ENCODE peak calls at places on chromosomes 12 and 14, in eight cellular contexts. One of them, this sample, is unnamed.

GRCh38 chr12:12870454-12870853 is 20.9 kb upstream of the GPRC5A start:
- DNase-seq in astrocyte of the cerebellum: peak
- DNase-seq in left lung: no peak
- DNase-seq in fibroblast of the aortic adventitia: peak
- DNase-seq in kidney: no peak
- DNase-seq in tibial artery: no peak
- DNase-seq in DND-41: no peak
- DNase-seq in cardiac muscle cell: no peak
- DNase-seq in this sample: no peak

GRCh38 chr12:6644257-6644596 is 3.0 kb downstream of the ACRBP start:
- DNase-seq in astrocyte of the cerebellum: no peak
- DNase-seq in left lung: no peak
- DNase-seq in fibroblast of the aortic adventitia: no peak
- DNase-seq in kidney: no peak
- DNase-seq in tibial artery: peak
- DNase-seq in DND-41: no peak
- DNase-seq in cardiac muscle cell: no peak
- DNase-seq in this sample: no peak

GRCh38 chr14:65412881-65413738 is 580 bp downstream of the FUT8 start:
- DNase-seq in astrocyte of the cerebellum: peak
- DNase-seq in left lung: peak
- DNase-seq in fibroblast of the aortic adventitia: peak
- DNase-seq in kidney: no peak
- DNase-seq in tibial artery: peak
- DNase-seq in DND-41: peak
- DNase-seq in cardiac muscle cell: peak
- DNase-seq in this sample: peak

GRCh38 chr12:4830568-4830967 is 79.1 kb upstream of the KCNA1 start:
- DNase-seq in astrocyte of the cerebellum: no peak
- DNase-seq in left lung: no peak
- DNase-seq in fibroblast of the aortic adventitia: no peak
- DNase-seq in kidney: no peak
- DNase-seq in tibial artery: no peak
- DNase-seq in DND-41: peak
- DNase-seq in cardiac muscle cell: no peak
- DNase-seq in this sample: no peak

GRCh38 chr12:1934831-1935230 is 16.4 kb upstream of the CACNA2D4 start:
- DNase-seq in astrocyte of the cerebellum: no peak
- DNase-seq in left lung: no peak
- DNase-seq in fibroblast of the aortic adventitia: no peak
- DNase-seq in kidney: no peak
- DNase-seq in tibial artery: no peak
- DNase-seq in DND-41: no peak
- DNase-seq in cardiac muscle cell: no peak
- DNase-seq in this sample: peak

GRCh38 chr12:68336754-68337343 is 4.7 kb upstream of the MDM1 start:
- DNase-seq in astrocyte of the cerebellum: no peak
- DNase-seq in left lung: no peak
- DNase-seq in fibroblast of the aortic adventitia: no peak
- DNase-seq in kidney: no peak
- DNase-seq in tibial artery: no peak
- DNase-seq in DND-41: no peak
- DNase-seq in cardiac muscle cell: no peak
- DNase-seq in this sample: no peak

GRCh38 chr14:105366386-105367074 is 31.8 kb upstream of the TEX22 start:
- DNase-seq in astrocyte of the cerebellum: no peak
- DNase-seq in left lung: peak
- DNase-seq in fibroblast of the aortic adventitia: no peak
- DNase-seq in kidney: no peak
- DNase-seq in tibial artery: no peak
- DNase-seq in DND-41: no peak
- DNase-seq in cardiac muscle cell: no peak
- DNase-seq in this sample: no peak

GRCh38 chr14:83467811-83468210 is 1934.2 kb upstream of the SEL1L start:
- DNase-seq in astrocyte of the cerebellum: no peak
- DNase-seq in left lung: no peak
- DNase-seq in fibroblast of the aortic adventitia: no peak
- DNase-seq in kidney: no peak
- DNase-seq in tibial artery: no peak
- DNase-seq in DND-41: no peak
- DNase-seq in cardiac muscle cell: no peak
- DNase-seq in this sample: no peak

GRCh38 chr12:12606793-12607589 is 4.7 kb upstream of the CREBL2 start:
- DNase-seq in astrocyte of the cerebellum: peak
- DNase-seq in left lung: no peak
- DNase-seq in fibroblast of the aortic adventitia: peak
- DNase-seq in kidney: no peak
- DNase-seq in tibial artery: no peak
- DNase-seq in DND-41: no peak
- DNase-seq in cardiac muscle cell: no peak
- DNase-seq in this sample: no peak

GRCh38 chr12:99386907-99387306 is 260.6 kb upstream of the GARIN6 start:
- DNase-seq in astrocyte of the cerebellum: peak
- DNase-seq in left lung: no peak
- DNase-seq in fibroblast of the aortic adventitia: peak
- DNase-seq in kidney: no peak
- DNase-seq in tibial artery: no peak
- DNase-seq in DND-41: no peak
- DNase-seq in cardiac muscle cell: peak
- DNase-seq in this sample: no peak

DNA sequence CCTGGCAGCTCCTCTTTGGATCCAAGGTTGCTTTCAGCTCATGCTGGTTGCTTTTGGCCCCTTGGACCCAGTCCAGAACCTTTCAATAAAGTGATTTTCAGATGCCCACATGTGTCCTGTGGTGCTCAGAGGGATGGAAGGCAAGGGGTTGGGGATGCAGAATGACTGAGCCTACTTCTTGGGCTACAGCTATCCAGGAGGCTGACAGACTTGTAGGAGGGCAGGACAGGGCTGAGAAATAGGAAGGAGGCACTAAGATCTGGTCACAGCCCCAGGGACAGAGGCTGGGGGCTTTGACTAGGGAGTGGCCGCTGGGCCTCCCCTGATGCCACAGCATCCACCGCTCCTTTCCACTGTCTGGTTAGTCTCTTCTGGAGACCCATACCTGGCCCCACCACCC is 1.2 kb upstream of the HOXC11 start:
- DNase-seq in astrocyte of the cerebellum: no peak
- DNase-seq in left lung: no peak
- DNase-seq in fibroblast of the aortic adventitia: no peak
- DNase-seq in kidney: no peak
- DNase-seq in tibial artery: no peak
- DNase-seq in DND-41: no peak
- DNase-seq in cardiac muscle cell: no peak
- DNase-seq in this sample: peak
- TF ChIP-seq CTCF in astrocyte of the cerebellum: no peak
- TF ChIP-seq CTCF in left lung: no peak
- TF ChIP-seq CTCF in fibroblast of the aortic adventitia: no peak
- TF ChIP-seq CTCF in kidney: no peak
- TF ChIP-seq CTCF in tibial artery: no peak
- TF ChIP-seq CTCF in DND-41: no peak
- TF ChIP-seq CTCF in cardiac muscle cell: no peak
- TF ChIP-seq CTCF in this sample: no peak

DNA sequence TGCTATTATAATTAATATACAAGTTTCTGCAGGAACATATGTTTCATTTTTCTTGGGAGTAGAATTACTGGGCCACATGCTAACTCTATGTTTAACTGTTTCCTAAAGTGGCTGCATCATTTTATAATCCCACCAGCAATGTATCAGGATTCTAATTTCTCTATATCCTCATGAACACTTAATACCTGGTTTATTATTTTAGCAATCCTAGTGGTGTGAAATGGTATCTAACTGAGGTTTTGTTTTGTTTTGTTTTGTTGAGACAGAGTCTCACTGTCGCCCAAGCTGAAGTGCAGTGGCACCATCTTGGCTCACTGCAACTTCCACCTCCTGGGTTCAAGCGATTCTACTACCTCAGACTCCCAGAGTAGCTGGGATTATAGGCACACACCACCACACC is 6.5 kb downstream of the SPTLC2 start:
- DNase-seq in astrocyte of the cerebellum: no peak
- DNase-seq in left lung: no peak
- DNase-seq in fibroblast of the aortic adventitia: no peak
- DNase-seq in kidney: no peak
- DNase-seq in tibial artery: no peak
- DNase-seq in DND-41: no peak
- DNase-seq in cardiac muscle cell: no peak
- DNase-seq in this sample: no peak
- TF ChIP-seq CTCF in astrocyte of the cerebellum: no peak
- TF ChIP-seq CTCF in left lung: no peak
- TF ChIP-seq CTCF in fibroblast of the aortic adventitia: no peak
- TF ChIP-seq CTCF in kidney: no peak
- TF ChIP-seq CTCF in tibial artery: no peak
- TF ChIP-seq CTCF in DND-41: no peak
- TF ChIP-seq CTCF in cardiac muscle cell: no peak
- TF ChIP-seq CTCF in this sample: no peak

DNA sequence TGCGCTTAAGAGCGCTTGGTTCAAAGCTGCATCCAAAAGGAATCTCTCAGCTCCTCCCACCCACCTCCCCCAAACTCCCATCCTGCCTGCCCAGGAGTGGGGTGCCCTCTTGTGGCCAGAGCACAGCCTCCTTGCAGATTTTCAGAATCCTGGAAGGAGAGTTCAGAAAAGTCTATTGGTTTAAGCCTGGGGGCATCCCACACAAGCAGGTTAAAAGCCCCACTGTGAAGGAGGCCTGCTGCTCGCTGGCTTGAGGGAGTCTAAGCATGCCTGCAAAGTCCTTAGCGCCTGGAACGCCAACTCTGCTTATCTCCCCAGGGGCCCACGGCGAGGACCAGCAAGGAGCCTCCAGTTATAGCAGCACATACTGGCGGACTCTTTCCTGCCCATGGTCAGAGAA is 297.1 kb downstream of the KSR2 start:
- DNase-seq in astrocyte of the cerebellum: no peak
- DNase-seq in left lung: no peak
- DNase-seq in fibroblast of the aortic adventitia: no peak
- DNase-seq in kidney: no peak
- DNase-seq in tibial artery: no peak
- DNase-seq in DND-41: peak
- DNase-seq in cardiac muscle cell: peak
- DNase-seq in this sample: no peak
- TF ChIP-seq CTCF in astrocyte of the cerebellum: peak
- TF ChIP-seq CTCF in left lung: no peak
- TF ChIP-seq CTCF in fibroblast of the aortic adventitia: no peak
- TF ChIP-seq CTCF in kidney: peak
- TF ChIP-seq CTCF in tibial artery: no peak
- TF ChIP-seq CTCF in DND-41: peak
- TF ChIP-seq CTCF in cardiac muscle cell: no peak
- TF ChIP-seq CTCF in this sample: no peak

GRCh38 chr12:57582440-57582839 is 8.6 kb upstream of the PIP4K2C start:
- DNase-seq in astrocyte of the cerebellum: no peak
- DNase-seq in left lung: no peak
- DNase-seq in fibroblast of the aortic adventitia: no peak
- DNase-seq in kidney: no peak
- DNase-seq in tibial artery: no peak
- DNase-seq in DND-41: no peak
- DNase-seq in cardiac muscle cell: no peak
- DNase-seq in this sample: no peak

GRCh38 chr12:57580466-57580795 is 10.6 kb upstream of the PIP4K2C start:
- DNase-seq in astrocyte of the cerebellum: no peak
- DNase-seq in left lung: no peak
- DNase-seq in fibroblast of the aortic adventitia: no peak
- DNase-seq in kidney: no peak
- DNase-seq in tibial artery: no peak
- DNase-seq in DND-41: no peak
- DNase-seq in cardiac muscle cell: no peak
- DNase-seq in this sample: no peak

GRCh38 chr12:57583008-57583831 is 7.8 kb upstream of the PIP4K2C start:
- DNase-seq in astrocyte of the cerebellum: peak
- DNase-seq in left lung: no peak
- DNase-seq in fibroblast of the aortic adventitia: peak
- DNase-seq in kidney: no peak
- DNase-seq in tibial artery: peak
- DNase-seq in DND-41: peak
- DNase-seq in cardiac muscle cell: peak
- DNase-seq in this sample: no peak

GRCh38 chr12:57579677-57580465 is 11.1 kb upstream of the PIP4K2C start:
- DNase-seq in astrocyte of the cerebellum: no peak
- DNase-seq in left lung: no peak
- DNase-seq in fibroblast of the aortic adventitia: no peak
- DNase-seq in kidney: no peak
- DNase-seq in tibial artery: no peak
- DNase-seq in DND-41: no peak
- DNase-seq in cardiac muscle cell: no peak
- DNase-seq in this sample: no peak

DNA sequence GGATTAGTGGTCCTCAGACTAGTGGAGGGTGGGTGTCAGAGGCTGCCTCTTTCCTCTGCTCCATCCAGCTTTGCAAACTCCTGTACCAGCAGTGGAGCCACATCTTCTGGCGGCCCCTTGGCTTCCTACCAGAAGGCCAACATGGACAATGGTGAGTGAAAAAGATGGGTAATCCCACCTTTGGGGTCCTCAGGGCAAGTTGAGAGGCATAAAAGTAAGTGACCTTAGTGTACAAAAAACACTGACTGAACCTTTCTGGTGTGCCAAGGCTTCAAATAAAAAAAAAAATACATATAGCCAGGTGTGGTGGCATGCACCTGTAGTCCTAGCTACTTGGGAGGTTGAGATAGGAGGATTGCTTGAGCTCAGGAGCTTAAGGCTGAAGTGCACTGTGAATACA is 9.2 kb upstream of the PIP4K2C start:
- DNase-seq in astrocyte of the cerebellum: no peak
- DNase-seq in left lung: no peak
- DNase-seq in fibroblast of the aortic adventitia: no peak
- DNase-seq in kidney: no peak
- DNase-seq in tibial artery: no peak
- DNase-seq in DND-41: no peak
- DNase-seq in cardiac muscle cell: no peak
- DNase-seq in this sample: no peak
- TF ChIP-seq CTCF in astrocyte of the cerebellum: no peak
- TF ChIP-seq CTCF in left lung: no peak
- TF ChIP-seq CTCF in fibroblast of the aortic adventitia: no peak
- TF ChIP-seq CTCF in kidney: no peak
- TF ChIP-seq CTCF in tibial artery: no peak
- TF ChIP-seq CTCF in DND-41: no peak
- TF ChIP-seq CTCF in cardiac muscle cell: no peak
- TF ChIP-seq CTCF in this sample: no peak

DNA sequence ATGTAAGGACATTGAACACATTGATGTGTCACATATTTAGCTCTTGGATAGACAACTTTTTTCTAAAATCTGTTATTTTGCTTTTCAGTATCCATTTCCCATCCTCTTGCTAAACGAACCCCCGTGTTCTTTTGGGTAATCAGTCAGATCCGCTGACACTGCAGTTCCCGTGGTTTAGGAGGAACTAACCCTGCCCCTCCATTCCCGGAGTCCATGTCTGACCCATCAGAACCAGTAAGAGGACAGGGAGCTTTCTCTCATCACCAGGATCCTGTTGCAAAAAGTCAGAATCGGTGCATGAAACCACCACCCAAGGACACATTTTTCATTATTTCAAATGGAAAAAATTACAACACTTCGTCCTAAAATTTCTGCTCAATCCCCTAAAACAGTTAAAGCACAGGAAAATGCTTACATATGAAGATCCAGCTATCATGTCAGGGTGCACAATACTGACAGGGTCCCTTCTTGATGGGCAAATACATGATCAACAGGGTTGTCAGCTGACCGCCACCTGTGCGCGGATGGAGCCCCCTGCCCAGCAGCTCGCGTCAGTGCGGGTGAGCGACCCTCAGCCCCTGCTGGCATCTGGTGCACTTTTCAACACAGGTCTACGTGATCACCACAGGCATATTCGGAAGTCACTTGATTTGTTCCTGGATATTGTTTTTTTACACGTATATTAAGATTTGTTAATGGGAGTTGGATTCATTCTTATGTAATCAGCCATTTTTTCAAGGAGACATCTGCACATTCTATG is 276.8 kb downstream of the ADGRD1 start:
- DNase-seq in astrocyte of the cerebellum: no peak
- DNase-seq in left lung: peak
- DNase-seq in fibroblast of the aortic adventitia: no peak
- DNase-seq in kidney: peak
- DNase-seq in tibial artery: peak
- DNase-seq in DND-41: no peak
- DNase-seq in cardiac muscle cell: no peak
- DNase-seq in this sample: peak
- TF ChIP-seq CTCF in astrocyte of the cerebellum: no peak
- TF ChIP-seq CTCF in left lung: no peak
- TF ChIP-seq CTCF in fibroblast of the aortic adventitia: no peak
- TF ChIP-seq CTCF in kidney: no peak
- TF ChIP-seq CTCF in tibial artery: no peak
- TF ChIP-seq CTCF in DND-41: peak
- TF ChIP-seq CTCF in cardiac muscle cell: no peak
- TF ChIP-seq CTCF in this sample: no peak